ENCODE peak calls at places on chromosomes 5 and 9, in six cellular contexts. E is AG10803; D is Ammon's horn; I is sciatic nerve; N is effector CD4-positive, alpha-beta T cell; K is activated CD4-positive, alpha-beta T cell treated with anti-CD3 and anti-CD28 coated beads for 36 hours. F is an unnamed sample.
A peak's percentile ranks its signal among the peaks of the same experiment; 100 is the strongest.

GRCh38 chr5:23352437-23352836 is 155.0 kb upstream of the PRDM9 start:
- DNase-seq in I (no peak), N (no peak), K (no peak), E (no peak), D (no peak), F (no peak)

GRCh38 chr5:86909896-86910295 is 292.2 kb downstream of the COX7C start:
- DNase-seq in K (no peak), I (no peak), D (peak; percentile 21), E (peak; percentile 87), N (no peak), F (no peak)

GRCh38 chr5:134554319-134555222 is 29.1 kb downstream of the JADE2 start:
- DNase-seq in E (peak; percentile 96), I (no peak), N (peak; percentile 44), D (peak; percentile 50), K (peak; percentile 65), F (no peak)

GRCh38 chr5:49953-50544 is 41.9 kb upstream of the PLEKHG4B start:
- DNase-seq in I (no peak), D (no peak), E (no peak), N (no peak), K (no peak), F (no peak)

GRCh38 chr5:61051267-61051666 is 106.3 kb downstream of the NDUFAF2 start:
- DNase-seq in D (no peak), E (peak; percentile 29), I (no peak), N (no peak), K (no peak), F (no peak)

GRCh38 chr9:110214090-110214489 is 6.1 kb upstream of the C9orf152 start:
- DNase-seq in D (no peak), E (peak; percentile 43), N (no peak), K (no peak), I (no peak), F (no peak)

GRCh38 chr5:179142434-179143198 is 82.4 kb downstream of the ZNF354C start:
- DNase-seq in E (peak; percentile 69), N (no peak), D (no peak), I (no peak), K (peak; percentile 67), F (no peak)

GRCh38 chr5:52356311-52356918 is 431.3 kb upstream of the ITGA1 start:
- DNase-seq in N (no peak), I (no peak), K (no peak), E (peak; percentile 1), D (no peak), F (no peak)

GRCh38 chr9:106954562-106954961 is 91.6 kb downstream of the ZNF462 start:
- DNase-seq in I (no peak), E (no peak), N (no peak), K (no peak), D (no peak), F (no peak)

GRCh38 chr5:72137826-72138409 is 30.6 kb downstream of the MAP1B start:
- DNase-seq in D (no peak), I (no peak), K (no peak), N (no peak), E (no peak), F (no peak)

GRCh38 chr5:154753792-154754191 is 1.4 kb upstream of the LARP1 start:
- DNase-seq in K (no peak), I (peak; percentile 84), N (no peak), D (peak; percentile 41), E (peak; percentile 98), F (peak; percentile 70)

GRCh38 chr5:84249918-84250635 is 134.6 kb downstream of the EDIL3 start:
- DNase-seq in N (no peak), I (no peak), D (no peak), K (no peak), E (peak; percentile 88), F (no peak)

GRCh38 chr5:128097781-128098180 is 14.2 kb downstream of the SLC12A2 start:
- DNase-seq in K (no peak), D (no peak), E (no peak), I (no peak), N (no peak), F (no peak)

GRCh38 chr5:37710965-37711364 is 128.9 kb downstream of the GDNF start:
- DNase-seq in N (no peak), K (no peak), D (no peak), E (peak; percentile 33), I (no peak), F (peak; percentile 34)